ENCODE peak calls at places on chromosomes 11 and 22, in nine cellular contexts. One of them, this sample, is unnamed.
A peak's percentile ranks its signal among the peaks of the same experiment; 100 is the strongest.

GRCh38 chr22:44648821-44649566 is 53.0 kb upstream of the PRR5 start:
- DNase-seq in ovary: peak; percentile 51
- DNase-seq in fibroblast of lung: peak; percentile 72
- DNase-seq in mucosa of descending colon: peak; percentile 65
- DNase-seq in PC-9: no peak
- DNase-seq in epithelial cell of esophagus: peak; percentile 90
- DNase-seq in suprapubic skin: peak; percentile 86
- DNase-seq in astrocyte: peak; percentile 69
- DNase-seq in mammary epithelial cell: peak; percentile 12
- DNase-seq in this sample: no peak

GRCh38 chr22:22705328-22706100 is 61.1 kb downstream of the GGTLC2 start:
- DNase-seq in ovary: no peak
- DNase-seq in fibroblast of lung: no peak
- DNase-seq in mucosa of descending colon: no peak
- DNase-seq in PC-9: no peak
- DNase-seq in epithelial cell of esophagus: no peak
- DNase-seq in suprapubic skin: no peak
- DNase-seq in astrocyte: no peak
- DNase-seq in mammary epithelial cell: no peak
- DNase-seq in this sample: no peak

GRCh38 chr22:47143249-47143938 is 380.9 kb downstream of the TBC1D22A start:
- DNase-seq in ovary: no peak
- DNase-seq in fibroblast of lung: no peak
- DNase-seq in mucosa of descending colon: no peak
- DNase-seq in PC-9: no peak
- DNase-seq in epithelial cell of esophagus: no peak
- DNase-seq in suprapubic skin: no peak
- DNase-seq in astrocyte: no peak
- DNase-seq in mammary epithelial cell: no peak
- DNase-seq in this sample: no peak

GRCh38 chr11:46719543-46720218 is 668 bp downstream of the F2 start:
- DNase-seq in ovary: no peak
- DNase-seq in fibroblast of lung: no peak
- DNase-seq in mucosa of descending colon: no peak
- DNase-seq in PC-9: no peak
- DNase-seq in epithelial cell of esophagus: no peak
- DNase-seq in suprapubic skin: no peak
- DNase-seq in astrocyte: no peak
- DNase-seq in mammary epithelial cell: no peak
- DNase-seq in this sample: no peak

GRCh38 chr11:68661697-68662603 is 22.4 kb upstream of the GAL start:
- DNase-seq in ovary: no peak
- DNase-seq in fibroblast of lung: peak; percentile 47
- DNase-seq in mucosa of descending colon: no peak
- DNase-seq in PC-9: peak; percentile 19
- DNase-seq in epithelial cell of esophagus: no peak
- DNase-seq in suprapubic skin: no peak
- DNase-seq in astrocyte: peak; percentile 18
- DNase-seq in mammary epithelial cell: no peak
- DNase-seq in this sample: no peak

GRCh38 chr11:124895471-124895971 is 2.1 kb downstream of the ROBO4 start:
- DNase-seq in ovary: no peak
- DNase-seq in fibroblast of lung: no peak
- DNase-seq in mucosa of descending colon: no peak
- DNase-seq in PC-9: no peak
- DNase-seq in epithelial cell of esophagus: no peak
- DNase-seq in suprapubic skin: no peak
- DNase-seq in astrocyte: no peak
- DNase-seq in mammary epithelial cell: no peak
- DNase-seq in this sample: no peak

GRCh38 chr11:71240865-71241691 is 11.3 kb downstream of the SHANK2 start:
- DNase-seq in ovary: no peak
- DNase-seq in fibroblast of lung: peak; percentile 90
- DNase-seq in mucosa of descending colon: no peak
- DNase-seq in PC-9: peak; percentile 97
- DNase-seq in epithelial cell of esophagus: peak; percentile 92
- DNase-seq in suprapubic skin: peak; percentile 65
- DNase-seq in astrocyte: peak; percentile 55
- DNase-seq in mammary epithelial cell: peak; percentile 88
- DNase-seq in this sample: no peak

GRCh38 chr11:3077846-3078440 is 20.7 kb upstream of the CARS1 start:
- DNase-seq in ovary: no peak
- DNase-seq in fibroblast of lung: no peak
- DNase-seq in mucosa of descending colon: no peak
- DNase-seq in PC-9: no peak
- DNase-seq in epithelial cell of esophagus: no peak
- DNase-seq in suprapubic skin: no peak
- DNase-seq in astrocyte: no peak
- DNase-seq in mammary epithelial cell: no peak
- DNase-seq in this sample: no peak

GRCh38 chr22:49295465-49295743 is 532.3 kb downstream of the BRD1 start:
- DNase-seq in ovary: no peak
- DNase-seq in fibroblast of lung: no peak
- DNase-seq in mucosa of descending colon: no peak
- DNase-seq in PC-9: no peak
- DNase-seq in epithelial cell of esophagus: no peak
- DNase-seq in suprapubic skin: no peak
- DNase-seq in astrocyte: no peak
- DNase-seq in mammary epithelial cell: no peak
- DNase-seq in this sample: no peak

GRCh38 chr11:46661836-46662235 is 38.6 kb downstream of the ARHGAP1 start:
- DNase-seq in ovary: no peak
- DNase-seq in fibroblast of lung: no peak
- DNase-seq in mucosa of descending colon: no peak
- DNase-seq in PC-9: no peak
- DNase-seq in epithelial cell of esophagus: no peak
- DNase-seq in suprapubic skin: no peak
- DNase-seq in astrocyte: no peak
- DNase-seq in mammary epithelial cell: no peak
- DNase-seq in this sample: no peak

GRCh38 chr22:26389125-26389524 is 39.9 kb upstream of the ASPHD2 start:
- DNase-seq in ovary: no peak
- DNase-seq in fibroblast of lung: no peak
- DNase-seq in mucosa of descending colon: no peak
- DNase-seq in PC-9: no peak
- DNase-seq in epithelial cell of esophagus: no peak
- DNase-seq in suprapubic skin: no peak
- DNase-seq in astrocyte: no peak
- DNase-seq in mammary epithelial cell: no peak
- DNase-seq in this sample: no peak

GRCh38 chr11:124012697-124013096 is at the start of gene OR10G4:
- DNase-seq in ovary: no peak
- DNase-seq in fibroblast of lung: no peak
- DNase-seq in mucosa of descending colon: no peak
- DNase-seq in PC-9: no peak
- DNase-seq in epithelial cell of esophagus: no peak
- DNase-seq in suprapubic skin: no peak
- DNase-seq in astrocyte: no peak
- DNase-seq in mammary epithelial cell: no peak
- DNase-seq in this sample: no peak

GRCh38 chr22:37122598-37123180 is 13.2 kb upstream of the TMPRSS6 start:
- DNase-seq in ovary: no peak
- DNase-seq in fibroblast of lung: no peak
- DNase-seq in mucosa of descending colon: no peak
- DNase-seq in PC-9: no peak
- DNase-seq in epithelial cell of esophagus: no peak
- DNase-seq in suprapubic skin: no peak
- DNase-seq in astrocyte: no peak
- DNase-seq in mammary epithelial cell: no peak
- DNase-seq in this sample: no peak
- TF ChIP-seq CTCF in ovary: no peak
- TF ChIP-seq CTCF in fibroblast of lung: no peak
- TF ChIP-seq CTCF in mucosa of descending colon: no peak
- TF ChIP-seq CTCF in PC-9: no peak
- TF ChIP-seq CTCF in epithelial cell of esophagus: no peak
- TF ChIP-seq CTCF in suprapubic skin: no peak
- TF ChIP-seq CTCF in astrocyte: no peak
- TF ChIP-seq CTCF in mammary epithelial cell: no peak
- TF ChIP-seq CTCF in this sample: no peak

GRCh38 chr22:17222503-17222902 is 3.3 kb upstream of the ADA2 start:
- DNase-seq in ovary: no peak
- DNase-seq in fibroblast of lung: no peak
- DNase-seq in mucosa of descending colon: peak; percentile 10
- DNase-seq in PC-9: no peak
- DNase-seq in epithelial cell of esophagus: no peak
- DNase-seq in suprapubic skin: no peak
- DNase-seq in astrocyte: no peak
- DNase-seq in mammary epithelial cell: no peak
- DNase-seq in this sample: no peak
- TF ChIP-seq CTCF in ovary: no peak
- TF ChIP-seq CTCF in fibroblast of lung: no peak
- TF ChIP-seq CTCF in mucosa of descending colon: no peak
- TF ChIP-seq CTCF in PC-9: no peak
- TF ChIP-seq CTCF in epithelial cell of esophagus: no peak
- TF ChIP-seq CTCF in suprapubic skin: no peak
- TF ChIP-seq CTCF in astrocyte: no peak
- TF ChIP-seq CTCF in mammary epithelial cell: no peak
- TF ChIP-seq CTCF in this sample: no peak

GRCh38 chr11:112780351-112781043 is 180.7 kb upstream of the NCAM1 start:
- DNase-seq in ovary: no peak
- DNase-seq in fibroblast of lung: no peak
- DNase-seq in mucosa of descending colon: no peak
- DNase-seq in PC-9: peak; percentile 67
- DNase-seq in epithelial cell of esophagus: peak; percentile 69
- DNase-seq in suprapubic skin: no peak
- DNase-seq in astrocyte: peak; percentile 80
- DNase-seq in mammary epithelial cell: peak; percentile 21
- DNase-seq in this sample: no peak
- TF ChIP-seq CTCF in ovary: no peak
- TF ChIP-seq CTCF in fibroblast of lung: no peak
- TF ChIP-seq CTCF in mucosa of descending colon: no peak
- TF ChIP-seq CTCF in PC-9: no peak
- TF ChIP-seq CTCF in epithelial cell of esophagus: no peak
- TF ChIP-seq CTCF in suprapubic skin: no peak
- TF ChIP-seq CTCF in astrocyte: no peak
- TF ChIP-seq CTCF in mammary epithelial cell: no peak
- TF ChIP-seq CTCF in this sample: no peak

GRCh38 chr11:131868769-131869482 is 498.5 kb downstream of the NTM start:
- DNase-seq in ovary: no peak
- DNase-seq in fibroblast of lung: no peak
- DNase-seq in mucosa of descending colon: no peak
- DNase-seq in PC-9: no peak
- DNase-seq in epithelial cell of esophagus: peak; percentile 53
- DNase-seq in suprapubic skin: no peak
- DNase-seq in astrocyte: no peak
- DNase-seq in mammary epithelial cell: no peak
- DNase-seq in this sample: no peak

GRCh38 chr11:131870305-131870704 is 499.9 kb downstream of the NTM start:
- DNase-seq in ovary: no peak
- DNase-seq in fibroblast of lung: no peak
- DNase-seq in mucosa of descending colon: no peak
- DNase-seq in PC-9: no peak
- DNase-seq in epithelial cell of esophagus: no peak
- DNase-seq in suprapubic skin: no peak
- DNase-seq in astrocyte: no peak
- DNase-seq in mammary epithelial cell: no peak
- DNase-seq in this sample: no peak

GRCh38 chr11:131866535-131867400 is 496.4 kb downstream of the NTM start:
- DNase-seq in ovary: no peak
- DNase-seq in fibroblast of lung: no peak
- DNase-seq in mucosa of descending colon: no peak
- DNase-seq in PC-9: no peak
- DNase-seq in epithelial cell of esophagus: no peak
- DNase-seq in suprapubic skin: no peak
- DNase-seq in astrocyte: no peak
- DNase-seq in mammary epithelial cell: no peak
- DNase-seq in this sample: no peak

GRCh38 chr11:131865860-131866259 is 495.4 kb downstream of the NTM start:
- DNase-seq in ovary: no peak
- DNase-seq in fibroblast of lung: no peak
- DNase-seq in mucosa of descending colon: no peak
- DNase-seq in PC-9: no peak
- DNase-seq in epithelial cell of esophagus: no peak
- DNase-seq in suprapubic skin: no peak
- DNase-seq in astrocyte: no peak
- DNase-seq in mammary epithelial cell: no peak
- DNase-seq in this sample: no peak

DNA sequence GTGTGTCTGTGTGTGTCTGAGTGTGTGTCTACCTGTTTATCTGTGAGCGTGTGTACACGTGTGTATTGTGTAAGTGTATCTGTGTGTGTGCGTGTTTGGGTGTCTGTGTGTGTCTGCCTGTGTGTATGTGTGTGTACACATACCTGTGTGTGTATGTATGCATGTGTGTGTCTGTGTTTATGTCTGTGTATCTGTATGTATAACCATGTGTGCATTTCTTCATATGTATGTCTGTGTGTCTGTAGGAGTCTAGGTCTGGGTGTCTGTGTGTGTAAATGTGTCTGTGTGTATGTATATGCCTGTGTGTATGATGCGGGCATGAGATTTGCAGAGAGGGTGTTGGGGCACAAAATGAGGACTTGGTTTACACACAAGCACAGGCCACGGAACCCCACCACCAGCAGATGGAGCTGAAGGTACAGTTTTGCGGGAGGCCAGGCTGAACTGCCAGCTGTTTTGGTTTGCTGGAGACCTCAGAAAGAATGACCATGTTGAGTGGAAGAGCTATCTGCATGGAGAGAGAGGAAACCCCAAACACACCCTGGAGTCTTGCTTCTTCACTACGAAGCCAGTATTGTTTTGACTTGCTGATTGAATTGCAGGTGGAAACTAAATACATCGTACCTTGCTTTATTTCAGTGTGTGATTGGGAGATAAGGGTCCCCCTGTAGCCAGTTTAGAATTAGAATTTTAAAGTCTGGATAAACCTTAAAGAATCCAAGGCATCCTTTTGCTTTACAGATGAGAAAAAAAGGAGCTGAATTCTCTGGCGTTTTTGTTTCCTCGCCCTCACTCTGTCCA is 497.2 kb downstream of the NTM start:
- DNase-seq in ovary: no peak
- DNase-seq in fibroblast of lung: peak; percentile 88
- DNase-seq in mucosa of descending colon: no peak
- DNase-seq in PC-9: no peak
- DNase-seq in epithelial cell of esophagus: peak; percentile 86
- DNase-seq in suprapubic skin: no peak
- DNase-seq in astrocyte: peak; percentile 69
- DNase-seq in mammary epithelial cell: peak; percentile 70
- DNase-seq in this sample: peak; percentile 37
- TF ChIP-seq CTCF in ovary: no peak
- TF ChIP-seq CTCF in fibroblast of lung: peak; percentile 98
- TF ChIP-seq CTCF in mucosa of descending colon: no peak
- TF ChIP-seq CTCF in PC-9: peak; percentile 51
- TF ChIP-seq CTCF in epithelial cell of esophagus: peak; percentile 94
- TF ChIP-seq CTCF in suprapubic skin: no peak
- TF ChIP-seq CTCF in astrocyte: peak; percentile 98
- TF ChIP-seq CTCF in mammary epithelial cell: peak; percentile 95
- TF ChIP-seq CTCF in this sample: peak; percentile 86

GRCh38 chr22:28951969-28952521 is 68.7 kb downstream of the ZNRF3 start:
- DNase-seq in ovary: peak; percentile 31
- DNase-seq in fibroblast of lung: peak; percentile 46
- DNase-seq in mucosa of descending colon: no peak
- DNase-seq in PC-9: no peak
- DNase-seq in epithelial cell of esophagus: no peak
- DNase-seq in suprapubic skin: no peak
- DNase-seq in astrocyte: peak; percentile 70
- DNase-seq in mammary epithelial cell: no peak
- DNase-seq in this sample: no peak
- TF ChIP-seq CTCF in ovary: no peak
- TF ChIP-seq CTCF in fibroblast of lung: peak; percentile 30
- TF ChIP-seq CTCF in mucosa of descending colon: no peak
- TF ChIP-seq CTCF in PC-9: no peak
- TF ChIP-seq CTCF in epithelial cell of esophagus: peak; percentile 2
- TF ChIP-seq CTCF in suprapubic skin: no peak
- TF ChIP-seq CTCF in astrocyte: no peak
- TF ChIP-seq CTCF in mammary epithelial cell: no peak
- TF ChIP-seq CTCF in this sample: no peak